ENCODE peak calls at places on chromosomes 3 and 15, in eight cellular contexts. One of them, this sample, is unnamed.

GRCh38 chr15:39202641-39203040 is 378.2 kb upstream of the THBS1 start:
- DNase-seq in mesendoderm: no peak
- DNase-seq in lower lobe of right lung: no peak
- DNase-seq in nucleus accumbens: no peak
- DNase-seq in AG10803: peak
- DNase-seq in CD4-positive, alpha-beta memory T cell: no peak
- DNase-seq in H7: no peak
- DNase-seq in amniotic stem cell: no peak
- DNase-seq in this sample: no peak

GRCh38 chr3:113193298-113193697 is 18.1 kb upstream of the BOC start:
- DNase-seq in mesendoderm: peak
- DNase-seq in lower lobe of right lung: no peak
- DNase-seq in nucleus accumbens: no peak
- DNase-seq in AG10803: no peak
- DNase-seq in CD4-positive, alpha-beta memory T cell: no peak
- DNase-seq in H7: no peak
- DNase-seq in amniotic stem cell: no peak
- DNase-seq in this sample: no peak

GRCh38 chr3:13135251-13135810 is 62.1 kb upstream of the IQSEC1 start:
- DNase-seq in mesendoderm: no peak
- DNase-seq in lower lobe of right lung: peak
- DNase-seq in nucleus accumbens: no peak
- DNase-seq in AG10803: no peak
- DNase-seq in CD4-positive, alpha-beta memory T cell: no peak
- DNase-seq in H7: no peak
- DNase-seq in amniotic stem cell: no peak
- DNase-seq in this sample: no peak

GRCh38 chr3:64220161-64220560 is 5.1 kb downstream of the PRICKLE2 start:
- DNase-seq in mesendoderm: no peak
- DNase-seq in lower lobe of right lung: no peak
- DNase-seq in nucleus accumbens: no peak
- DNase-seq in AG10803: peak
- DNase-seq in CD4-positive, alpha-beta memory T cell: no peak
- DNase-seq in H7: no peak
- DNase-seq in amniotic stem cell: no peak
- DNase-seq in this sample: no peak

GRCh38 chr15:32851619-32852416 is 134.0 kb downstream of the GREM1 start:
- DNase-seq in mesendoderm: no peak
- DNase-seq in lower lobe of right lung: no peak
- DNase-seq in nucleus accumbens: no peak
- DNase-seq in AG10803: peak
- DNase-seq in CD4-positive, alpha-beta memory T cell: no peak
- DNase-seq in H7: no peak
- DNase-seq in amniotic stem cell: peak
- DNase-seq in this sample: no peak

GRCh38 chr15:82810061-82810862 is 834 bp downstream of the WHAMM start:
- DNase-seq in mesendoderm: peak
- DNase-seq in lower lobe of right lung: peak
- DNase-seq in nucleus accumbens: no peak
- DNase-seq in AG10803: peak
- DNase-seq in CD4-positive, alpha-beta memory T cell: peak
- DNase-seq in H7: peak
- DNase-seq in amniotic stem cell: no peak
- DNase-seq in this sample: no peak

GRCh38 chr15:36498922-36499321 is 80.5 kb upstream of the CDIN1 start:
- DNase-seq in mesendoderm: no peak
- DNase-seq in lower lobe of right lung: no peak
- DNase-seq in nucleus accumbens: no peak
- DNase-seq in AG10803: no peak
- DNase-seq in CD4-positive, alpha-beta memory T cell: no peak
- DNase-seq in H7: no peak
- DNase-seq in amniotic stem cell: no peak
- DNase-seq in this sample: no peak

GRCh38 chr3:129184396-129184656 is 630 bp upstream of the CNBP start:
- DNase-seq in mesendoderm: no peak
- DNase-seq in lower lobe of right lung: no peak
- DNase-seq in nucleus accumbens: no peak
- DNase-seq in AG10803: peak
- DNase-seq in CD4-positive, alpha-beta memory T cell: peak
- DNase-seq in H7: peak
- DNase-seq in amniotic stem cell: no peak
- DNase-seq in this sample: no peak

GRCh38 chr15:40266828-40267304 is 16.0 kb downstream of the ANKRD63 start:
- DNase-seq in mesendoderm: peak
- DNase-seq in lower lobe of right lung: peak
- DNase-seq in nucleus accumbens: no peak
- DNase-seq in AG10803: peak
- DNase-seq in CD4-positive, alpha-beta memory T cell: no peak
- DNase-seq in H7: peak
- DNase-seq in amniotic stem cell: peak
- DNase-seq in this sample: peak

GRCh38 chr3:107943860-107944543 is 146.8 kb downstream of the CD47 start:
- DNase-seq in mesendoderm: no peak
- DNase-seq in lower lobe of right lung: no peak
- DNase-seq in nucleus accumbens: no peak
- DNase-seq in AG10803: peak
- DNase-seq in CD4-positive, alpha-beta memory T cell: no peak
- DNase-seq in H7: no peak
- DNase-seq in amniotic stem cell: no peak
- DNase-seq in this sample: no peak

GRCh38 chr3:41532976-41533375 is 333.7 kb downstream of the CTNNB1 start:
- DNase-seq in mesendoderm: no peak
- DNase-seq in lower lobe of right lung: no peak
- DNase-seq in nucleus accumbens: no peak
- DNase-seq in AG10803: no peak
- DNase-seq in CD4-positive, alpha-beta memory T cell: no peak
- DNase-seq in H7: no peak
- DNase-seq in amniotic stem cell: no peak
- DNase-seq in this sample: no peak

GRCh38 chr15:36362508-36362907 is 216.9 kb upstream of the CDIN1 start:
- DNase-seq in mesendoderm: peak
- DNase-seq in lower lobe of right lung: no peak
- DNase-seq in nucleus accumbens: no peak
- DNase-seq in AG10803: peak
- DNase-seq in CD4-positive, alpha-beta memory T cell: no peak
- DNase-seq in H7: no peak
- DNase-seq in amniotic stem cell: no peak
- DNase-seq in this sample: no peak

GRCh38 chr15:43281926-43282602 is 15.3 kb upstream of the TGM5 start:
- DNase-seq in mesendoderm: no peak
- DNase-seq in lower lobe of right lung: no peak
- DNase-seq in nucleus accumbens: no peak
- DNase-seq in AG10803: no peak
- DNase-seq in CD4-positive, alpha-beta memory T cell: no peak
- DNase-seq in H7: no peak
- DNase-seq in amniotic stem cell: no peak
- DNase-seq in this sample: no peak

GRCh38 chr15:89654847-89655805 is at the start of gene KIF7:
- DNase-seq in mesendoderm: peak
- DNase-seq in lower lobe of right lung: no peak
- DNase-seq in nucleus accumbens: no peak
- DNase-seq in AG10803: peak
- DNase-seq in CD4-positive, alpha-beta memory T cell: no peak
- DNase-seq in H7: peak
- DNase-seq in amniotic stem cell: no peak
- DNase-seq in this sample: no peak